ENCODE peak calls at places on chromosomes 3 and 15, in eight cellular contexts. R is tibial artery; Q is stimulated activated CD8-positive, alpha-beta memory T cell treated with anti-CD3 and anti-CD28 coated beads, Interleukin-7, amount 100 ng/mL, for 4 hours; E is right lobe of liver; W is left ventricle myocardium inferior; Y is NCI-H187 treated with DMSO at 0.1 percent for 48 hours; H is foreskin melanocyte; K is lower lobe of right lung. V is an unnamed sample.

GRCh38 chr3:58623961-58624360 is 42.6 kb downstream of the FAM3D start:
- DNase-seq in R (no peak), Q (no peak), E (peak), W (no peak), Y (no peak), H (no peak), K (no peak), V (no peak)

GRCh38 chr3:72505539-72506430 is 342.5 kb downstream of the SHQ1 start:
- DNase-seq in R (no peak), Q (no peak), E (no peak), W (no peak), Y (no peak), H (no peak), K (no peak), V (no peak)

GRCh38 chr15:83613146-83613635 is 40.7 kb upstream of the ADAMTSL3 start:
- DNase-seq in R (no peak), Q (no peak), E (no peak), W (no peak), Y (no peak), H (no peak), K (no peak), V (no peak)

GRCh38 chr3:125684199-125684598 is 88.9 kb upstream of the OSBPL11 start:
- DNase-seq in R (no peak), Q (no peak), E (no peak), W (no peak), Y (no peak), H (no peak), K (no peak), V (peak)

GRCh38 chr15:93467327-93467726 is 378.3 kb upstream of the RGMA start:
- DNase-seq in R (peak), Q (no peak), E (no peak), W (peak), Y (peak), H (no peak), K (no peak), V (peak)

GRCh38 chr3:138082992-138083386 is 32.4 kb downstream of the DZIP1L start:
- DNase-seq in R (no peak), Q (no peak), E (no peak), W (no peak), Y (no peak), H (no peak), K (no peak), V (no peak)

GRCh38 chr3:132228923-132229322 is 88.3 kb upstream of the ACP3 start:
- DNase-seq in R (no peak), Q (no peak), E (no peak), W (no peak), Y (no peak), H (no peak), K (no peak), V (no peak)

GRCh38 chr3:196499807-196500524 is 3.6 kb downstream of the RNF168 start:
- DNase-seq in R (no peak), Q (no peak), E (no peak), W (no peak), Y (no peak), H (no peak), K (no peak), V (no peak)

GRCh38 chr3:74599564-74599963 is 14.9 kb downstream of the CNTN3 start:
- DNase-seq in R (no peak), Q (no peak), E (no peak), W (no peak), Y (no peak), H (no peak), K (no peak), V (no peak)

GRCh38 chr3:37435572-37435971 is 261.2 kb upstream of the LRRFIP2 start:
- DNase-seq in R (no peak), Q (no peak), E (no peak), W (no peak), Y (no peak), H (no peak), K (no peak), V (no peak)

GRCh38 chr15:53072077-53072476 is 281.9 kb upstream of the ONECUT1 start:
- DNase-seq in R (no peak), Q (no peak), E (peak), W (no peak), Y (no peak), H (peak), K (no peak), V (peak)

GRCh38 chr3:139509631-139510030 is 29.9 kb downstream of the RBP1 start:
- DNase-seq in R (no peak), Q (no peak), E (no peak), W (no peak), Y (no peak), H (no peak), K (no peak), V (no peak)

GRCh38 chr3:78633626-78634025 is 1134.2 kb downstream of the ROBO1 start:
- DNase-seq in R (no peak), Q (no peak), E (no peak), W (no peak), Y (no peak), H (no peak), K (no peak), V (no peak)

GRCh38 chr3:38541800-38542199 is 45.7 kb downstream of the EXOG start:
- DNase-seq in R (no peak), Q (no peak), E (no peak), W (no peak), Y (no peak), H (no peak), K (no peak), V (no peak)

GRCh38 chr15:71747128-71748083 is 62.9 kb upstream of the NR2E3 start:
- DNase-seq in R (no peak), Q (no peak), E (no peak), W (no peak), Y (no peak), H (peak), K (no peak), V (no peak)